ENCODE peak calls at places on chromosomes 11 and 22, in eight cellular contexts. J is kidney; B is dorsolateral prefrontal cortex; D is PC-3; G is left lung; F is CD4-positive, alpha-beta T cell; U is AG04450; N is lower lobe of right lung. L is an unnamed sample.

GRCh38 chr22:50199836-50200332 is 927 bp upstream of the SELENOO start:
- DNase-seq in J (no peak), B (no peak), D (no peak), G (no peak), F (no peak), U (no peak), N (no peak), L (no peak)

GRCh38 chr11:108825381-108825780 is 160.5 kb downstream of the DDX10 start:
- DNase-seq in J (no peak), B (no peak), D (peak; percentile 46), G (no peak), F (no peak), U (no peak), N (no peak), L (no peak)

GRCh38 chr11:69352181-69352580 is 58.2 kb downstream of the MYEOV start:
- DNase-seq in J (no peak), B (no peak), D (no peak), G (no peak), F (no peak), U (no peak), N (no peak), L (no peak)

GRCh38 chr22:28341001-28341400 is 338.6 kb downstream of the TTC28 start:
- DNase-seq in J (no peak), B (no peak), D (peak; percentile 4), G (no peak), F (no peak), U (no peak), N (no peak), L (no peak)

GRCh38 chr11:79535606-79536005 is 94.8 kb upstream of the TENM4 start:
- DNase-seq in J (no peak), B (no peak), D (no peak), G (no peak), F (no peak), U (no peak), N (no peak), L (no peak)

GRCh38 chr22:17213976-17214375 is 5.3 kb downstream of the ADA2 start:
- DNase-seq in J (peak; percentile 79), B (no peak), D (peak; percentile 19), G (peak; percentile 60), F (peak; percentile 41), U (no peak), N (peak; percentile 59), L (no peak)

GRCh38 chr11:19882356-19882755 is 169.7 kb downstream of the NAV2 start:
- DNase-seq in J (no peak), B (no peak), D (no peak), G (no peak), F (no peak), U (no peak), N (no peak), L (no peak)

GRCh38 chr11:59668188-59668949 is 468 bp downstream of the PATL1 start:
- DNase-seq in J (peak; percentile 88), B (peak; percentile 48), D (peak; percentile 37), G (peak; percentile 71), F (no peak), U (no peak), N (peak; percentile 80), L (peak; percentile 25)

GRCh38 chr22:39868741-39869140 is 24.8 kb downstream of the ENTHD1 start:
- DNase-seq in J (no peak), B (no peak), D (no peak), G (no peak), F (no peak), U (no peak), N (no peak), L (no peak)

GRCh38 chr11:55707029-55707428 is 45.0 kb downstream of the OR4C6 start:
- DNase-seq in J (no peak), B (no peak), D (peak; percentile 76), G (no peak), F (no peak), U (no peak), N (no peak), L (no peak)

GRCh38 chr11:79425463-79425862 is 15.4 kb downstream of the TENM4 start:
- DNase-seq in J (no peak), B (no peak), D (no peak), G (no peak), F (no peak), U (no peak), N (no peak), L (no peak)

GRCh38 chr22:33467718-33468117 is 409.5 kb upstream of the SYN3 start:
- DNase-seq in J (no peak), B (no peak), D (no peak), G (no peak), F (no peak), U (no peak), N (no peak), L (no peak)

GRCh38 chr11:2305862-2306823 is 4.3 kb downstream of the TSPAN32 start:
- DNase-seq in J (peak; percentile 92), B (no peak), D (no peak), G (peak; percentile 82), F (no peak), U (peak; percentile 50), N (peak; percentile 50), L (no peak)

GRCh38 chr11:111435046-111435698 is 56.1 kb upstream of the POU2AF1 start:
- DNase-seq in J (no peak), B (no peak), D (no peak), G (no peak), F (no peak), U (no peak), N (no peak), L (no peak)
- H3K27ac ChIP-seq in J (no peak overlapping the region), B (no peak overlapping the region), D (no peak overlapping the region), G (no peak overlapping the region), F (no peak overlapping the region), U (no peak overlapping the region), N (no peak overlapping the region), L (no peak overlapping the region)

GRCh38 chr11:115333106-115333505 is 171.1 kb downstream of the CADM1 start:
- DNase-seq in J (no peak), B (no peak), D (no peak), G (no peak), F (no peak), U (no peak), N (no peak), L (no peak)

GRCh38 chr11:115330693-115331482 is 173.3 kb downstream of the CADM1 start:
- DNase-seq in J (no peak), B (no peak), D (no peak), G (no peak), F (no peak), U (no peak), N (no peak), L (no peak)

GRCh38 chr11:115333951-115334350 is 170.3 kb downstream of the CADM1 start:
- DNase-seq in J (no peak), B (no peak), D (no peak), G (no peak), F (no peak), U (no peak), N (no peak), L (no peak)

GRCh38 chr11:115338476-115338875 is 165.7 kb downstream of the CADM1 start:
- DNase-seq in J (no peak), B (no peak), D (no peak), G (no peak), F (no peak), U (no peak), N (no peak), L (no peak)

GRCh38 chr11:115334932-115335788 is 169.1 kb downstream of the CADM1 start:
- DNase-seq in J (no peak), B (no peak), D (peak; percentile 63), G (no peak), F (no peak), U (no peak), N (no peak), L (no peak)
- TF ChIP-seq CTCF in J (peak; percentile 56), B (peak; percentile 90), D (peak; percentile 75), G (peak; percentile 55), F (peak; percentile 51), U (peak; percentile 80), N (peak; percentile 72), L (peak; percentile 54)

GRCh38 chr11:73384871-73385692 is 8.9 kb downstream of the RELT start:
- DNase-seq in J (peak; percentile 81), B (no peak), D (no peak), G (peak; percentile 91), F (no peak), U (no peak), N (peak; percentile 90), L (no peak)

GRCh38 chr11:73383249-73384126 is 7.3 kb downstream of the RELT start:
- DNase-seq in J (no peak), B (no peak), D (no peak), G (no peak), F (no peak), U (no peak), N (no peak), L (no peak)

GRCh38 chr11:73384127-73384441 is 7.9 kb downstream of the RELT start:
- DNase-seq in J (no peak), B (no peak), D (no peak), G (no peak), F (no peak), U (no peak), N (no peak), L (no peak)

GRCh38 chr11:73386026-73386425 is 9.8 kb downstream of the RELT start:
- DNase-seq in J (no peak), B (no peak), D (no peak), G (peak; percentile 81), F (no peak), U (no peak), N (peak; percentile 82), L (no peak)

DNA sequence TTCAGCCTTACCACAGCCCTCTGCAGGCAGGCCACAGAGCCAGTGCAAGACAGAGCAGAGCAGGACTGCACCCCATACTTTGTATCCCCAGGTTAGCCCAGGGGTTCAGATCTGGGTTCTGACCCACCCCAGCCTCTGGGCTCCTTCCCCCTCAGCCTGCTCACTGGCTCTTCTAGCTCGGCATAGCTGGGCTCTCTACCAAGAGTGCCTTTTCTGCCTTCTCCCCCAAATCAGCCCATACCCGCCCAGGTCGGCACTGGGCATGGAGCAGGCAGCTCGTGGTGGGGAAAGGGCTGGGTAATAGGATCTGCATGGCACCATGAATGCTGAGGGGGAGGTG is 8.3 kb downstream of the RELT start:
- DNase-seq in J (no peak), B (no peak), D (no peak), G (no peak), F (no peak), U (no peak), N (no peak), L (no peak)
- H3K27ac ChIP-seq in J (no peak overlapping the region), B (peak overlapping the region; percentile 63), D (no peak overlapping the region), G (peak overlapping the region; percentile 95), F (no peak overlapping the region), U (no peak overlapping the region), N (peak overlapping the region; percentile 81), L (no peak overlapping the region)

GRCh38 chr11:111358038-111359001 is 20.8 kb downstream of the POU2AF1 start:
- DNase-seq in J (peak; percentile 72), B (no peak), D (no peak), G (no peak), F (no peak), U (no peak), N (no peak), L (no peak)

GRCh38 chr11:111357150-111358037 is 21.7 kb downstream of the POU2AF1 start:
- DNase-seq in J (no peak), B (no peak), D (no peak), G (no peak), F (no peak), U (no peak), N (no peak), L (no peak)

GRCh38 chr11:111360150-111361043 is 18.7 kb downstream of the POU2AF1 start:
- DNase-seq in J (no peak), B (no peak), D (no peak), G (no peak), F (no peak), U (no peak), N (no peak), L (no peak)

GRCh38 chr11:111361082-111361801 is 17.8 kb downstream of the POU2AF1 start:
- DNase-seq in J (no peak), B (no peak), D (no peak), G (no peak), F (no peak), U (no peak), N (no peak), L (no peak)

GRCh38 chr11:111359223-111360149 is 19.6 kb downstream of the POU2AF1 start:
- DNase-seq in J (no peak), B (no peak), D (no peak), G (no peak), F (no peak), U (no peak), N (no peak), L (no peak)
- TF ChIP-seq CTCF in J (no peak), B (no peak), D (peak; percentile 29), G (no peak), F (no peak), U (no peak), N (no peak), L (no peak)

L was measured in thoracic aorta.